ENCODE peak calls at places on chromosomes 6 and 20, in ten cellular contexts. P is kidney tubule cell; C is ascending aorta; E is adipocyte; D is AG04450; G is caudate nucleus; Y is left ventricle myocardium inferior; M is stimulated activated CD4-positive, alpha-beta T cell treated with anti-CD3 and anti-CD28 coated beads, Interleukin-15, amount 100 ng/mL, for 24 hours; I is NCI-H1436; T is brain microvascular endothelial cell. X is an unnamed sample.

GRCh38 chr6:72890671-72891070 is 268.8 kb downstream of the KCNQ5 start:
- DNase-seq in P (no peak), C (no peak), E (peak; percentile 33), D (no peak), G (no peak), Y (no peak), M (no peak), I (no peak), T (peak; percentile 1), X (no peak)

GRCh38 chr20:33477386-33478234 is 12.3 kb upstream of the CBFA2T2 start:
- DNase-seq in P (no peak), C (no peak), E (no peak), D (no peak), G (no peak), Y (no peak), M (no peak), I (peak; percentile 91), T (no peak), X (no peak)

GRCh38 chr20:57167971-57168693 is 98.3 kb downstream of the BMP7 start:
- DNase-seq in P (no peak), C (no peak), E (no peak), D (no peak), G (no peak), Y (peak; percentile 52), M (no peak), I (no peak), T (no peak), X (no peak)

GRCh38 chr20:58795181-58795922 is 55.4 kb downstream of the GNAS-AS1 start:
- DNase-seq in P (no peak), C (no peak), E (no peak), D (no peak), G (no peak), Y (no peak), M (no peak), I (no peak), T (no peak), X (no peak)

GRCh38 chr20:11958852-11959251 is 41.2 kb downstream of the BTBD3 start:
- DNase-seq in P (no peak), C (no peak), E (no peak), D (no peak), G (no peak), Y (no peak), M (no peak), I (no peak), T (no peak), X (no peak)

GRCh38 chr6:35292494-35292893 is 5.1 kb upstream of the DEF6 start:
- DNase-seq in P (no peak), C (no peak), E (no peak), D (no peak), G (no peak), Y (no peak), M (no peak), I (peak; percentile 30), T (no peak), X (no peak)

GRCh38 chr6:24009319-24009718 is 116.7 kb upstream of the NRSN1 start:
- DNase-seq in P (no peak), C (no peak), E (no peak), D (no peak), G (no peak), Y (no peak), M (no peak), I (peak; percentile 72), T (no peak), X (no peak)

GRCh38 chr6:154938245-154938583 is 56.9 kb upstream of the TIAM2 start:
- DNase-seq in P (no peak), C (no peak), E (no peak), D (no peak), G (no peak), Y (no peak), M (no peak), I (no peak), T (no peak), X (no peak)

GRCh38 chr6:166598441-166599138 is 12.1 kb upstream of the RAMACL start:
- DNase-seq in P (peak; percentile 50), C (peak; percentile 83), E (peak; percentile 95), D (peak; percentile 81), G (no peak), Y (peak; percentile 51), M (no peak), I (no peak), T (peak; percentile 91), X (peak; percentile 96)

GRCh38 chr6:308768-309167 is 16.5 kb downstream of the DUSP22 start:
- DNase-seq in P (no peak), C (no peak), E (no peak), D (no peak), G (no peak), Y (no peak), M (no peak), I (no peak), T (no peak), X (no peak)

GRCh38 chr6:149716584-149716983 is 1.3 kb downstream of the LATS1 start:
- DNase-seq in P (no peak), C (no peak), E (peak; percentile 45), D (no peak), G (no peak), Y (no peak), M (no peak), I (no peak), T (no peak), X (peak; percentile 25)

GRCh38 chr6:16947461-16948159 is 154.2 kb upstream of the STMND1 start:
- DNase-seq in P (peak; percentile 10), C (no peak), E (peak; percentile 96), D (peak; percentile 92), G (no peak), Y (no peak), M (peak; percentile 20), I (peak; percentile 83), T (peak; percentile 79), X (peak; percentile 100)

GRCh38 chr6:166325383-166326042 is 16.8 kb downstream of the SFT2D1 start:
- DNase-seq in P (no peak), C (no peak), E (no peak), D (no peak), G (no peak), Y (no peak), M (no peak), I (no peak), T (no peak), X (no peak)

GRCh38 chr6:170124836-170125235 is 166.0 kb downstream of the DLL1 start:
- DNase-seq in P (peak; percentile 48), C (peak; percentile 2), E (no peak), D (no peak), G (no peak), Y (no peak), M (no peak), I (no peak), T (no peak), X (no peak)

GRCh38 chr6:39892490-39893129 is 41.7 kb downstream of the MOCS1 start:
- DNase-seq in P (peak; percentile 60), C (peak; percentile 87), E (peak; percentile 78), D (peak; percentile 36), G (peak; percentile 40), Y (peak; percentile 61), M (peak; percentile 44), I (peak; percentile 34), T (peak; percentile 74), X (peak; percentile 26)

GRCh38 chr6:150915156-150915555 is 49.7 kb downstream of the MTHFD1L start:
- DNase-seq in P (no peak), C (no peak), E (no peak), D (no peak), G (no peak), Y (no peak), M (no peak), I (no peak), T (no peak), X (no peak)

GRCh38 chr6:159988983-159989454 is 20.1 kb downstream of the IGF2R start:
- DNase-seq in P (peak; percentile 64), C (no peak), E (no peak), D (no peak), G (no peak), Y (no peak), M (peak; percentile 31), I (no peak), T (peak; percentile 65), X (peak; percentile 64)

GRCh38 chr20:14334306-14334930 is 3.0 kb downstream of the FLRT3 start:
- DNase-seq in P (peak; percentile 78), C (no peak), E (peak; percentile 89), D (peak; percentile 15), G (peak; percentile 57), Y (no peak), M (no peak), I (peak; percentile 37), T (peak; percentile 45), X (peak; percentile 18)

GRCh38 chr20:36153754-36154695 is 515 bp upstream of the EPB41L1 start:
- DNase-seq in P (peak; percentile 67), C (peak; percentile 91), E (peak; percentile 89), D (no peak), G (peak; percentile 74), Y (peak; percentile 93), M (peak; percentile 70), I (peak; percentile 68), T (peak; percentile 51), X (peak; percentile 51)

GRCh38 chr6:112366695-112367546 is 19.8 kb downstream of the RFPL4B start:
- DNase-seq in P (no peak), C (no peak), E (no peak), D (no peak), G (no peak), Y (no peak), M (no peak), I (no peak), T (no peak), X (no peak)

GRCh38 chr6:136873733-136874132 is 48.4 kb upstream of the SLC35D3 start:
- DNase-seq in P (no peak), C (no peak), E (peak; percentile 16), D (no peak), G (no peak), Y (no peak), M (no peak), I (no peak), T (no peak), X (no peak)

GRCh38 chr6:113776998-113777397 is 80.1 kb upstream of the MARCKS start:
- DNase-seq in P (no peak), C (no peak), E (no peak), D (no peak), G (no peak), Y (no peak), M (no peak), I (no peak), T (peak; percentile 21), X (peak; percentile 34)

GRCh38 chr20:49563015-49563980 is 4.6 kb downstream of the PTGIS start:
- DNase-seq in P (no peak), C (peak; percentile 49), E (no peak), D (no peak), G (no peak), Y (no peak), M (no peak), I (no peak), T (no peak), X (no peak)

GRCh38 chr20:37209661-37210314 is 30.4 kb upstream of the MROH8 start:
- DNase-seq in P (peak; percentile 41), C (peak; percentile 13), E (no peak), D (no peak), G (no peak), Y (no peak), M (no peak), I (no peak), T (no peak), X (no peak)

GRCh38 chr6:54307412-54308036 is 717 bp upstream of the TINAG start:
- DNase-seq in P (peak; percentile 96), C (no peak), E (no peak), D (no peak), G (no peak), Y (no peak), M (no peak), I (no peak), T (no peak), X (no peak)

GRCh38 chr6:17144016-17144415 is 42.2 kb downstream of the STMND1 start:
- DNase-seq in P (no peak), C (no peak), E (no peak), D (no peak), G (no peak), Y (no peak), M (no peak), I (no peak), T (no peak), X (no peak)

GRCh38 chr6:151391021-151391470 is 313 bp downstream of the ZBTB2 start:
- DNase-seq in P (no peak), C (peak; percentile 85), E (peak; percentile 83), D (peak; percentile 32), G (peak; percentile 32), Y (peak; percentile 82), M (peak; percentile 81), I (peak; percentile 68), T (peak; percentile 50), X (peak; percentile 36)

GRCh38 chr20:63457737-63458136 is 14.7 kb downstream of the KCNQ2 start:
- DNase-seq in P (peak; percentile 86), C (no peak), E (no peak), D (no peak), G (no peak), Y (peak; percentile 55), M (no peak), I (peak; percentile 83), T (peak; percentile 6), X (no peak)

X was measured in astrocyte.